ENCODE peak calls at places on chromosomes 16 and 17, in eight cellular contexts. S is IMR-90, G is hepatocyte, U is aorta, R is PC-3, H is K562, V is endothelial cell of umbilical vein, X is lower lobe of right lung. I is an unnamed sample. For H3K4me1, the result is how much of the 10 kb centered on the place peaks cover.

GRCh38 chr17:73770115-73770848 is 126.0 kb upstream of the SDK2 start:
- DNase-seq in S (peak), G (peak), U (peak), R (peak), H (no peak), V (no peak), X (peak), I (peak)

GRCh38 chr16:21598676-21599157 is 660 bp upstream of the METTL9 start:
- DNase-seq in S (no peak), G (peak), U (no peak), R (no peak), H (no peak), V (peak), X (no peak), I (no peak)

GRCh38 chr17:29165800-29166506 is 14.2 kb downstream of the MYO18A start:
- DNase-seq in S (no peak), G (no peak), U (no peak), R (no peak), H (no peak), V (no peak), X (no peak), I (no peak)

GRCh38 chr17:21678451-21679081 is 13.8 kb upstream of the KCNJ18 start:
- DNase-seq in S (no peak), G (no peak), U (peak), R (no peak), H (peak), V (no peak), X (no peak), I (peak)

GRCh38 chr16:7482028-7482427 is 149.4 kb downstream of the RBFOX1 start:
- DNase-seq in S (no peak), G (no peak), U (no peak), R (no peak), H (no peak), V (no peak), X (no peak), I (no peak)

GRCh38 chr16:17397499-17397891 is 73.3 kb downstream of the XYLT1 start:
- DNase-seq in S (peak), G (peak), U (no peak), R (no peak), H (peak), V (peak), X (no peak), I (peak)

GRCh38 chr17:37191219-37191618 is 184.6 kb upstream of the C17orf78 start:
- DNase-seq in S (peak), G (no peak), U (no peak), R (peak), H (no peak), V (peak), X (no peak), I (no peak)

GRCh38 chr16:81817789-81818304 is 38.8 kb downstream of the PLCG2 start:
- DNase-seq in S (no peak), G (no peak), U (no peak), R (no peak), H (no peak), V (no peak), X (peak), I (no peak)

GRCh38 chr16:14586637-14587036 is 43.4 kb downstream of the PARN start:
- DNase-seq in S (no peak), G (no peak), U (no peak), R (no peak), H (no peak), V (no peak), X (no peak), I (no peak)

GRCh38 chr16:87330646-87331045 is 13.5 kb upstream of the C16orf95 start:
- DNase-seq in S (no peak), G (no peak), U (peak), R (no peak), H (no peak), V (no peak), X (peak), I (no peak)

GRCh38 chr17:66542967-66543525 is 240.6 kb downstream of the PRKCA start:
- DNase-seq in S (peak), G (no peak), U (no peak), R (peak), H (no peak), V (peak), X (no peak), I (no peak)

GRCh38 chr16:324201-324450 is 28.4 kb downstream of the AXIN1 start:
- DNase-seq in S (no peak), G (no peak), U (no peak), R (no peak), H (no peak), V (no peak), X (no peak), I (no peak)

GRCh38 chr17:6327007-6327406 is 107.9 kb downstream of the AIPL1 start:
- DNase-seq in S (no peak), G (no peak), U (no peak), R (peak), H (no peak), V (peak), X (no peak), I (no peak)

GRCh38 chr16:27401768-27402568 is at the start of gene IL21R:
- DNase-seq in S (peak), G (no peak), U (peak), R (no peak), H (peak), V (no peak), X (peak), I (no peak)

GRCh38 chr17:258906-259305 is 77.5 kb upstream of the DOC2B start:
- DNase-seq in S (no peak), G (no peak), U (peak), R (no peak), H (no peak), V (no peak), X (peak), I (no peak)

GRCh38 chr16:53893731-53894435 is 189.9 kb downstream of the FTO start:
- DNase-seq in S (peak), G (no peak), U (no peak), R (peak), H (no peak), V (peak), X (no peak), I (no peak)

GRCh38 chr17:50164697-50164988 is 1.2 kb upstream of the SGCA start:
- DNase-seq in S (no peak), G (no peak), U (no peak), R (no peak), H (no peak), V (no peak), X (no peak), I (no peak)
- H3K4me1 ChIP-seq in S (under half), G (under half), U (under half), R (under half), H (under half), V (under half), X (under half), I (under half)

DNA sequence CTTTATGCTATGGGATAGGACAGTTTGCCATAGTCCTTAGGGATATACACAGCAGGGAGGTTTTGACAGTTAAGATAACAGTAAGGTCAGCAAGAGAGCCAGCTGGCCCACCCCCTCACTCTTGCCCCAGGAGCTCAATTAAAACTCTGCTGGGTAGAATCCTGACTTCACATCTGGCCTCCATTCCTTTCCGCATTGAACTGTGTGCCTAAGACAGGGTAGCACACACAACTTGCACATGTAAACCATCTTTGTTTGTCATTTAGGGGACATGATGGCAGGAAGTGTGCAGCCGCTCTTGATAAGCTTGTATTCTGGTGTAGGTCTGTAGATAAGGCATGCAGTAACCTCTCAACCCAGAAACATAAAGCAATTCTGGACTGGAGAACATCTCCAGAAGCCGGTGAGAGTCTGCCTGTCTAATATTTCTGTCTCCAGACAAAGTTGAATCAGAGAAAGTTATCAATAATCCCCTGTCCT is 5.2 kb downstream of the MINK1 start:
- DNase-seq in S (no peak), G (no peak), U (no peak), R (no peak), H (no peak), V (no peak), X (no peak), I (no peak)
- H3K4me1 ChIP-seq in S (under half), G (under half), U (under half), R (under half), H (half or more), V (under half), X (half or more), I (under half)

DNA sequence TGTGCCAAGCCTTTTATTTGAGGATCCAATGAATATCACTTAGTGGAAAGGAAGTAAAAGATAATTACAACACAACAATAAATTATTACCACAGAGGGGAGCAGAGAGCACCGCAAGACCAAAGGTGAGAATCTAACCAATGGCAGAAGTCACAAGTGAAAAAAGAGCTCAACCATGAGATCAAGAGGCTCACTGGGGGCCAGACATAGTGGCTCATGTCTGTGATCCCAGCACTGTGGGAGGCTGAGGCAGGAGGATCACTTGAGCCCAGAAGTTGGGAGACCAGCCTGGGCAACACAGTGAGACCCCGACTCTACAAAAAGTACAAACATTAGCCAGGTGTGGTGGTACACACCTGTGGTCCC is 17.7 kb downstream of the ANKRD11 start:
- DNase-seq in S (no peak), G (no peak), U (no peak), R (no peak), H (no peak), V (no peak), X (no peak), I (no peak)
- H3K4me1 ChIP-seq in S (under half), G (half or more), U (under half), R (half or more), H (under half), V (under half), X (half or more), I (under half)

DNA sequence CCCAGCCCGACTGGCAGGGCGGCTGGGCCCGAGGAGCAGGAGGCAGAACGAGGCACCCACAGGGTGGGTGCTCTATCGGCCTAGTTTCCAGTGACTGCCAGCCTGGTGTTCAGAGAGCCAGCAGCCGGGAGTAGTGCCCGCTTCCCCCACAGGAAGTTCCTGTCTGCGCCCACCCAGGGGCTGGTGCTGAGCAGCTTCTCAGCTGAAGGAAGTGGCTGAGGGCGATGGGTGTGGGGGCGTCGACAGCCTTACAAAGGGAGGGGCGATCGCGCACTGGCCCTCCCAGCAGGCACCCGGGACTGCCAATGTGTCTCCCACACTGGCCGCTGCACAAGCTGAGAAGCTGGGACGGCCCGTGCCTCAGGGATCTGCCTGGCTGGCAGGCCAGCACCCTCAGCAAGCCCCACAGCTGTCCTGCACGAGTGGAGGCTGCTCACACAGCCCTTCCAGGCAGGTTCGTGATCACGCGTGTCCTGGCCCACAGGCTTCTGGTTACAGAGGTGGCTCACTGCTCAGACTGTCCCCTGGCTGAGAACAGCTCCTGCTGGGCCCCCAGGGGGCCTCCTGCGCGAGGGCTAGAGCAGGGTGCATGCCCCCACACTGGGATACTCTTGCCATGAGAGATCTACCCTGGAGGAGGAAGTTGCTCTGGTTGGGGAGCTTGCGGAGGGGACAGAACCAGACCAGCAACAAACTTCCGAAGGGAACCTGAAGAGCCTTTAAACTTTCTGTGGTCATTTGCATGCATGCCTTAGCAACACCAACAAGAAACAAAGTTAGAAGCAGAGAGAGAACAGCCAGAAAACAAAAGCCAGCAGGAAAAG is 2.5 kb downstream of the RNF166 start:
- DNase-seq in S (no peak), G (no peak), U (no peak), R (no peak), H (no peak), V (peak), X (peak), I (no peak)
- H3K4me1 ChIP-seq in S (under half), G (under half), U (under half), R (under half), H (under half), V (half or more), X (half or more), I (under half)

GRCh38 chr17:82020874-82021727 is 1.6 kb downstream of the CENPX start:
- DNase-seq in S (peak), G (peak), U (peak), R (peak), H (no peak), V (peak), X (peak), I (peak)
- H3K4me1 ChIP-seq in S (under half), G (under half), U (under half), R (under half), H (under half), V (under half), X (half or more), I (under half)

GRCh38 chr17:55728361-55728760 is 5.7 kb upstream of the TMEM100 start:
- DNase-seq in S (no peak), G (no peak), U (no peak), R (no peak), H (no peak), V (no peak), X (no peak), I (no peak)
- H3K4me1 ChIP-seq in S (under half), G (under half), U (under half), R (under half), H (under half), V (under half), X (under half), I (under half)

DNA sequence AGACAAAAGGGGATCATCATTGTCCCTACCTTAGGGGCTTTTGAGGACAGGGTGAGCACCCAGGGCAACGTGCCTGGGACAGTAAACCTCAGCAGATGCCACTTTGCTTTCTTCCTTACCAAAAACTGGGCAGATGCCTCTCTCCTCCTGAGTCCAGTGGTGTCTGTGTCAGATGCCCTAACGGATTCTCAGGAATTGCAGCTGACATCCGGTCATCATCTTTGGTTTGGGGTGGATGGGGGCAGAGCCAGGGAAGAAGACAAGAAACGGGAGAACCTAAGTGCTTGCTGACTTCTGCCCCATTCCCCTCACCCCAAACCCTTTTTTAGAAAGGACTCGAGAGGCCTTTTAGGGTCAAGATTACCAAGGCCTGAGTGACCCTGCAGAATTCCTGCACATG is 187.5 kb downstream of the MSI2 start:
- DNase-seq in S (no peak), G (no peak), U (no peak), R (no peak), H (no peak), V (no peak), X (no peak), I (no peak)
- H3K4me1 ChIP-seq in S (under half), G (under half), U (under half), R (under half), H (under half), V (under half), X (under half), I (half or more)

GRCh38 chr16:57607676-57608461 is 20.6 kb upstream of the ADGRG1 start:
- DNase-seq in S (no peak), G (no peak), U (peak), R (no peak), H (no peak), V (no peak), X (no peak), I (peak)
- H3K4me1 ChIP-seq in S (under half), G (under half), U (under half), R (under half), H (under half), V (under half), X (under half), I (under half)

GRCh38 chr16:85557083-85557975 is 55.8 kb upstream of the GSE1 start:
- DNase-seq in S (no peak), G (peak), U (no peak), R (peak), H (peak), V (no peak), X (no peak), I (no peak)

GRCh38 chr16:85554791-85555548 is 58.2 kb upstream of the GSE1 start:
- DNase-seq in S (peak), G (peak), U (peak), R (peak), H (peak), V (peak), X (peak), I (peak)

GRCh38 chr16:85556456-85557082 is 56.6 kb upstream of the GSE1 start:
- DNase-seq in S (no peak), G (peak), U (no peak), R (peak), H (peak), V (no peak), X (peak), I (no peak)

GRCh38 chr16:85554114-85554790 is 58.9 kb upstream of the GSE1 start:
- DNase-seq in S (peak), G (peak), U (no peak), R (peak), H (peak), V (peak), X (peak), I (no peak)

DNA sequence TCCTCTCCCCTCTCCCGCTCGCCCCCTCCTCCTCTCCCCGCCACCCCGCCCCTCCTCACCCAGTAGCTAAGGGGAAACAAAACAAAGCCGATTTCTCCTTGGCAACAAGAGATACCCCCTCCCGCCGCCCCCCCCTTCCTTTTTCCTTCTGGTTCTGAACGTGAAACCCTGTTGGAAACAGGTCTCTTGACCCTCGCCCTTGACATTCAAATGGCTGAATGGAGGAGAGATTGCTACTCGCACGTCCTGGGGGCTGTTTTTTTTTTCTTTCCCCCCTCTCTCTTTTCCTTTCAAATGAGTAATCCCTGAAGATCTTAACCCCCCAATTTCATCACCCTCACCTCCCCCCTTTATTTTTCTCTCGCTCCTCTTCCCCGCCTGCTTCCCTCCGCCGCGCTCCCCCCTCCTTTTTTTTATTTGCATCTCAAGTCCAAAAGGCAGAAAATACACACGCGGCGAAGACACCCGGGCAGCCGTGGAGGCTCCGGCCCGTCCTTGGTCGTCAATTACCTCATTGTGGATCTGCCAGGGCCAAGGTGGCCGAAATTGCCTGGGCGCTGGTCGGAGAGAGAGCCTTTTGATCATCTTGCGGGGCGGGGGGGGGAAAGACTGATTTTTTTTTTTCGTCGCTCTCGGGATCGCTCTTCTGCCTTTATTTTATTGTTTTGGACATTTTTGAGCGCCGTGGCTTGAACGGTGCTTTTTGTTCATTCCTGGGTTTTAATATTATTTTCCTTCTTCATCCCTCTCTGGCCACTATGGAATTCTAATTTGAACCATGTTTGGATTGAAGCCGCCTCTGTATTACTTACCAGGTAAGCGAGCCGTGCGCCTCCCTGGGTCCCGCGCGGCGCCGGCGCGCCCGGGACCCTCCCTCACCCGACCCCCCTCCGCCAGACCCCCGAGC is 57.3 kb upstream of the GSE1 start:
- DNase-seq in S (no peak), G (peak), U (no peak), R (no peak), H (peak), V (no peak), X (peak), I (peak)
- H3K4me1 ChIP-seq in S (under half), G (under half), U (under half), R (under half), H (under half), V (under half), X (under half), I (under half)

GRCh38 chr16:3841729-3842508 is 38.6 kb downstream of the CREBBP start:
- DNase-seq in S (no peak), G (no peak), U (no peak), R (no peak), H (no peak), V (no peak), X (no peak), I (no peak)
- H3K4me1 ChIP-seq in S (under half), G (under half), U (under half), R (under half), H (under half), V (under half), X (under half), I (under half)